ENCODE peak calls at places on chromosomes 1 and 21, in four cellular contexts. F is activated CD8-positive, alpha-beta memory T cell treated with anti-CD3 and anti-CD28 coated beads for 48 hours; N is HL-60; O is ovary. D is an unnamed sample.

GRCh38 chr1:52368383-52369172 is 2.6 kb upstream of the CC2D1B start:
- DNase-seq in F (no peak), O (peak; percentile 59), N (peak; percentile 52), D (peak; percentile 24)

GRCh38 chr1:97943354-97943753 is 22.5 kb upstream of the DPYD start:
- DNase-seq in F (no peak), O (no peak), N (no peak), D (no peak)

GRCh38 chr1:91948501-91949355 is 473 bp upstream of the BRDT start:
- DNase-seq in O (no peak), F (no peak), N (no peak), D (no peak)

GRCh38 chr1:202577381-202577780 is 132.9 kb downstream of the SYT2 start:
- DNase-seq in O (no peak), N (no peak), F (no peak), D (no peak)

GRCh38 chr1:199313444-199313843 is 674.6 kb downstream of the PTPRC start:
- DNase-seq in N (no peak), O (no peak), F (no peak), D (no peak)

GRCh38 chr1:183933528-183934179 is 103.9 kb downstream of the COLGALT2 start:
- DNase-seq in O (no peak), N (no peak), F (no peak), D (no peak)

GRCh38 chr1:236107121-236107907 is 35.0 kb upstream of the GPR137B start:
- DNase-seq in F (no peak), O (no peak), N (no peak), D (no peak)

GRCh38 chr1:156809281-156809680 is 7.4 kb downstream of the SH2D2A start:
- DNase-seq in N (no peak), O (no peak), F (no peak), D (no peak)

GRCh38 chr1:54375331-54376084 is 30.7 kb downstream of the SSBP3 start:
- DNase-seq in F (no peak), N (no peak), O (no peak), D (no peak)

GRCh38 chr1:192225713-192226112 is 67.5 kb downstream of the RGS18 start:
- DNase-seq in O (no peak), N (peak; percentile 22), F (no peak), D (peak; percentile 34)

GRCh38 chr1:198031086-198031485 is 113.9 kb downstream of the LHX9 start:
- DNase-seq in O (no peak), F (no peak), N (no peak), D (no peak)

GRCh38 chr1:229456016-229456415 is 22.1 kb upstream of the ACTA1 start:
- DNase-seq in N (no peak), O (no peak), F (no peak), D (no peak)

GRCh38 chr1:207453710-207454045 is 450 bp upstream of the CR2 start:
- DNase-seq in N (no peak), O (no peak), F (no peak), D (no peak)

GRCh38 chr21:45339430-45340405 is 52.0 kb upstream of the POFUT2 start:
- DNase-seq in O (no peak), N (no peak), F (no peak), D (no peak)

GRCh38 chr1:26161408-26162219 is 2.7 kb downstream of the FAM110D start:
- DNase-seq in F (no peak), N (peak; percentile 66), O (peak; percentile 69), D (peak; percentile 25)

GRCh38 chr1:248858096-248858890 is 592 bp downstream of the ZNF692 start:
- DNase-seq in N (peak; percentile 61), F (no peak), O (peak; percentile 68), D (peak; percentile 72)

GRCh38 chr1:196464545-196464944 is 143.7 kb downstream of the KCNT2 start:
- DNase-seq in O (no peak), N (no peak), F (no peak), D (no peak)

GRCh38 chr1:203557390-203557789 is 63.4 kb downstream of the OPTC start:
- DNase-seq in O (peak; percentile 44), F (no peak), N (no peak), D (no peak)

GRCh38 chr1:185996211-185996610 is 262.0 kb downstream of the HMCN1 start:
- DNase-seq in F (no peak), O (no peak), N (no peak), D (no peak)

GRCh38 chr1:23402286-23403037 is 22.1 kb downstream of the TCEA3 start:
- DNase-seq in N (peak; percentile 33), F (no peak), O (no peak), D (no peak)

GRCh38 chr21:37546299-37546908 is 179.8 kb downstream of the DYRK1A start:
- DNase-seq in N (no peak), F (no peak), O (no peak), D (no peak)

GRCh38 chr1:162536511-162536910 is 25.0 kb upstream of the UAP1 start:
- DNase-seq in F (no peak), N (no peak), O (no peak), D (no peak)

GRCh38 chr1:156652992-156653355 is 11.1 kb downstream of the BCAN start:
- DNase-seq in F (no peak), N (no peak), O (no peak), D (no peak)

GRCh38 chr1:84062496-84062895 is 63.6 kb upstream of the TTLL7 start:
- DNase-seq in O (no peak), N (no peak), F (no peak), D (no peak)

GRCh38 chr1:76770979-76771378 is 96.3 kb upstream of the ST6GALNAC5 start:
- DNase-seq in O (no peak), F (no peak), N (no peak), D (no peak)

GRCh38 chr1:99867682-99868081 is 17.5 kb downstream of the AGL start:
- DNase-seq in N (no peak), O (no peak), F (no peak), D (no peak)

GRCh38 chr21:29187939-29188338 is 57.5 kb downstream of the MAP3K7CL start:
- DNase-seq in N (no peak), O (peak; percentile 36), F (no peak), D (no peak)

GRCh38 chr1:169509354-169509753 is 23.6 kb upstream of the SLC19A2 start:
- DNase-seq in N (no peak), F (no peak), O (no peak), D (no peak)

GRCh38 chr1:25611843-25612242 is 4.7 kb upstream of the MAN1C1 start:
- DNase-seq in O (no peak), F (no peak), N (no peak), D (no peak)

GRCh38 chr1:173149887-173150286 is 57.2 kb downstream of the TNFSF4 start:
- DNase-seq in N (peak; percentile 67), F (no peak), O (no peak), D (peak; percentile 36)

GRCh38 chr1:174224641-174225040 is 65.3 kb downstream of the RABGAP1L start:
- DNase-seq in O (no peak), N (no peak), F (no peak), D (no peak)

GRCh38 chr1:203325418-203326091 is 20.2 kb downstream of the BTG2 start:
- DNase-seq in N (no peak), F (no peak), O (peak; percentile 67), D (no peak)

GRCh38 chr1:81391100-81391828 is 409.5 kb upstream of the ADGRL2 start:
- DNase-seq in N (no peak), O (no peak), F (no peak), D (no peak)

GRCh38 chr1:55448261-55448660 is 233.1 kb upstream of the USP24 start:
- DNase-seq in N (no peak), F (no peak), O (no peak), D (no peak)

GRCh38 chr1:244674446-244674845 is 21.5 kb downstream of the DESI2 start:
- DNase-seq in F (no peak), N (no peak), O (no peak), D (no peak)

GRCh38 chr1:150386546-150387080 is 22.7 kb downstream of the RPRD2 start:
- DNase-seq in O (no peak), F (no peak), N (no peak), D (no peak)

GRCh38 chr1:204746838-204747442 is 61.4 kb upstream of the LRRN2 start:
- DNase-seq in O (no peak), F (peak; percentile 20), N (peak; percentile 37), D (peak; percentile 29)

D was measured in AML-193.